ENCODE peak calls at places on chromosome 13, in five cellular contexts. V is naive thymus-derived CD4-positive, alpha-beta T cell; S is OCI-LY7; M is GM06990; W is central memory CD8-positive, alpha-beta T cell. E is an unnamed sample.

GRCh38 chr13:111338841-111339240 is 18.4 kb downstream of the TEX29 start:
- DNase-seq in M (no peak), S (no peak), W (no peak), V (no peak), E (no peak)

GRCh38 chr13:114315074-114315785 is 927 bp downstream of the CHAMP1 start:
- DNase-seq in M (no peak), S (peak), V (peak), W (no peak), E (peak)

GRCh38 chr13:44815507-44816074 is 173.7 kb downstream of the NUFIP1 start:
- DNase-seq in S (no peak), W (no peak), M (no peak), V (no peak), E (no peak)

GRCh38 chr13:40272776-40273139 is 393.7 kb downstream of the FOXO1 start:
- DNase-seq in M (no peak), V (no peak), S (no peak), W (no peak), E (no peak)

GRCh38 chr13:46648166-46648607 is 95.2 kb downstream of the LRCH1 start:
- DNase-seq in W (no peak), S (peak), V (no peak), M (peak), E (peak)

GRCh38 chr13:72970956-72971355 is 87.8 kb upstream of the KLF5 start:
- DNase-seq in V (no peak), S (no peak), W (no peak), M (no peak), E (no peak)

GRCh38 chr13:39810091-39810877 is 154.8 kb downstream of the COG6 start:
- DNase-seq in V (no peak), M (no peak), S (no peak), W (no peak), E (no peak)

GRCh38 chr13:110108348-110109139 is 198.4 kb downstream of the COL4A1 start:
- DNase-seq in S (no peak), M (no peak), V (no peak), W (no peak), E (no peak)

GRCh38 chr13:111202745-111203144 is 87.6 kb downstream of the ARHGEF7 start:
- DNase-seq in M (peak), W (no peak), S (peak), V (peak), E (no peak)

GRCh38 chr13:87942204-87942603 is 271.0 kb downstream of the SLITRK5 start:
- DNase-seq in S (no peak), W (no peak), M (no peak), V (no peak), E (no peak)

GRCh38 chr13:93948523-93948922 is 531.0 kb downstream of the DCT start:
- DNase-seq in W (no peak), M (no peak), S (no peak), V (no peak), E (no peak)

GRCh38 chr13:98162935-98163334 is 14.1 kb downstream of the RNF113B start:
- DNase-seq in M (no peak), S (no peak), W (no peak), V (no peak), E (no peak)

GRCh38 chr13:113970810-113971470 is 2.9 kb downstream of the C13orf46 start:
- DNase-seq in V (no peak), W (no peak), M (no peak), S (no peak), E (no peak)

GRCh38 chr13:111872475-111873150 is 194.3 kb upstream of the SOX1 start:
- DNase-seq in M (no peak), S (no peak), W (no peak), V (no peak), E (no peak)

GRCh38 chr13:45367995-45368394 is 27.0 kb upstream of the TPT1 start:
- DNase-seq in M (no peak), W (no peak), V (no peak), S (no peak), E (no peak)

GRCh38 chr13:45678282-45678681 is 23.8 kb upstream of the CBY2 start:
- DNase-seq in S (no peak), W (no peak), M (no peak), V (no peak), E (no peak)

GRCh38 chr13:23506821-23507210 is 63.4 kb upstream of the TNFRSF19 start:
- DNase-seq in S (no peak), M (no peak), V (no peak), W (no peak), E (no peak)